ENCODE peak calls at places on chromosomes 5 and 9, in six cellular contexts. K, Y, P, J, E and F are unnamed samples.

GRCh38 chr5:80960531-80961375 is 590 bp downstream of the RASGRF2 start:
- DNase-seq in Y (peak; percentile 13), K (peak; percentile 19), P (no peak), J (peak; percentile 8), E (peak; percentile 38), F (peak; percentile 14)

GRCh38 chr9:136309101-136309801 is 5.4 kb upstream of the CCDC187 start:
- DNase-seq in K (no peak), J (no peak), Y (no peak), E (no peak), P (no peak), F (no peak)

GRCh38 chr9:36818965-36819870 is 214.8 kb downstream of the PAX5 start:
- DNase-seq in J (no peak), P (no peak), K (no peak), Y (no peak), E (no peak), F (peak; percentile 82)

GRCh38 chr5:143456952-143457547 is 53.6 kb upstream of the NR3C1 start:
- DNase-seq in K (no peak), J (no peak), P (no peak), E (peak; percentile 75), Y (no peak), F (no peak)

GRCh38 chr9:95108777-95109176 is 208.7 kb downstream of the FANCC start:
- DNase-seq in Y (no peak), J (no peak), K (no peak), E (no peak), P (no peak), F (no peak)

GRCh38 chr9:6956796-6957355 is 199.1 kb downstream of the KDM4C start:
- DNase-seq in Y (peak; percentile 14), K (no peak), P (no peak), E (no peak), J (no peak), F (no peak)

GRCh38 chr5:76325876-76326491 is 77.1 kb upstream of the IQGAP2 start:
- DNase-seq in Y (no peak), J (no peak), P (no peak), E (no peak), K (no peak), F (no peak)

GRCh38 chr5:6804766-6805165 is 91.5 kb downstream of the TENT4A start:
- DNase-seq in K (no peak), P (no peak), E (no peak), J (no peak), Y (no peak), F (peak; percentile 15)

GRCh38 chr9:16191691-16192402 is 639.0 kb downstream of the CCDC171 start:
- DNase-seq in E (peak; percentile 66), K (peak; percentile 80), J (peak; percentile 66), P (no peak), Y (peak; percentile 69), F (peak; percentile 95)

GRCh38 chr5:51181495-51181894 is 201.8 kb upstream of the ISL1 start:
- DNase-seq in E (no peak), P (no peak), K (no peak), Y (no peak), J (no peak), F (no peak)

GRCh38 chr5:76737131-76737556 is 21.2 kb downstream of the F2R start:
- DNase-seq in J (no peak), E (no peak), P (no peak), K (no peak), Y (no peak), F (no peak)

GRCh38 chr9:124024107-124024506 is 12.5 kb downstream of the LHX2 start:
- DNase-seq in Y (no peak), K (no peak), P (no peak), E (no peak), J (no peak), F (no peak)

GRCh38 chr5:67515762-67516161 is 319.2 kb upstream of the CD180 start:
- DNase-seq in K (no peak), J (no peak), Y (no peak), E (no peak), P (no peak), F (no peak)

GRCh38 chr9:74696520-74696919 is 191.2 kb downstream of the TRPM6 start:
- DNase-seq in K (no peak), Y (no peak), E (no peak), J (no peak), P (no peak), F (no peak)

GRCh38 chr5:151810907-151811306 is 39.2 kb downstream of the G3BP1 start:
- DNase-seq in E (no peak), Y (no peak), P (no peak), J (no peak), K (no peak), F (no peak)

GRCh38 chr5:33701251-33701650 is 190.5 kb downstream of the ADAMTS12 start:
- DNase-seq in E (no peak), J (no peak), P (no peak), K (no peak), Y (no peak), F (no peak)

GRCh38 chr5:142783601-142784291 is 13.6 kb downstream of the ARHGAP26 start:
- DNase-seq in Y (no peak), J (no peak), K (peak; percentile 32), E (no peak), P (no peak), F (no peak)

GRCh38 chr5:107464876-107465275 is 205.9 kb downstream of the EFNA5 start:
- DNase-seq in P (no peak), Y (no peak), K (no peak), J (no peak), E (no peak), F (no peak)

GRCh38 chr5:95572016-95572415 is 17.1 kb downstream of the ARSK start:
- DNase-seq in P (no peak), E (no peak), J (no peak), K (no peak), Y (no peak), F (no peak)

GRCh38 chr5:15715966-15716365 is 216.0 kb downstream of the FBXL7 start:
- DNase-seq in P (no peak), K (no peak), J (no peak), E (no peak), Y (no peak), F (no peak)

GRCh38 chr5:7856855-7857254 is 5.9 kb upstream of the CFAP90 start:
- DNase-seq in E (no peak), Y (peak; percentile 15), J (peak; percentile 25), K (no peak), P (no peak), F (peak; percentile 75)

GRCh38 chr9:75903785-75904360 is 13.4 kb downstream of the PCSK5 start:
- DNase-seq in K (no peak), E (peak; percentile 83), P (no peak), Y (no peak), J (peak; percentile 69), F (no peak)

GRCh38 chr9:85024374-85024773 is 354.8 kb downstream of the NTRK2 start:
- DNase-seq in Y (no peak), J (no peak), E (no peak), P (no peak), K (no peak), F (no peak)

GRCh38 chr9:99105152-99106043 is 485 bp downstream of the TGFBR1 start:
- DNase-seq in Y (peak; percentile 82), E (peak; percentile 92), P (peak; percentile 15), K (peak; percentile 85), J (peak; percentile 84), F (peak; percentile 86)

GRCh38 chr5:108884736-108885135 is 137.0 kb downstream of the FER start:
- DNase-seq in K (no peak), P (no peak), J (no peak), Y (no peak), E (no peak), F (peak; percentile 84)

GRCh38 chr9:91001146-91001611 is 199.6 kb downstream of the SYK start:
- DNase-seq in J (peak; percentile 98), E (peak; percentile 99), K (no peak), Y (peak; percentile 52), P (no peak), F (peak; percentile 31)

GRCh38 chr5:120813551-120813950 is 349.5 kb downstream of the PRR16 start:
- DNase-seq in E (no peak), Y (no peak), K (no peak), P (no peak), J (no peak), F (no peak)

GRCh38 chr9:124011460-124012301 is at the start of gene LHX2:
- DNase-seq in Y (peak; percentile 28), P (no peak), K (peak; percentile 51), J (peak; percentile 69), E (peak; percentile 79), F (peak; percentile 89)

DNA sequence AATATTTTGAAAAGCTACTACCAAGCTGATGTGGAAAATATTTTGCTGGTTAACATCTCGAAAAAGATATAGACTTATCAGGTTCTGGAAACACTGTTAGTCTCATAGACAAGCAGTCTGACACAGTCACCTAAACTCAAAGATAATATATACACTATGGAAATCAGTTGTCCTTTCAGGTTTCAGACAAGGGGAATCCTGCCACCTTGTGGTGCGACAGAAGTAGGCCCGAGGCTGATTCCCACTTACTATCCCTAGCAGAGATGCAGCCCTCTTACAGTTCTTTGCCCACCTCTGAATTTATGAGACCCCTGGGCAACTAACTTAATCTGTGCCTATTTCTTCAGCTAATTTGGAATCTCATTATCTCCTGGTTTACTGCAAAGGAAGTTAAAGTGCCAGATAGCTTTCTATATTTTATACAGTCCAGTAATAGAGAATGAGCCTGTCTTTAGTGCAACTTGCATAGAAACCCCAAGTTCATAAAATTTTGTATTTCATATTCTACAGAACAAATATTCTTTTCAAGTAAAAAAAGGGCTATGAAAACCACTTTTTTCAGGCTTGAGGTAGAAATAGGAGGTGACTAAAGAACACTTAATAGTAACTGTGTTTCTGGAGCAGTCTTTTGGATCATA is 16.9 kb downstream of the RAD1 start:
- DNase-seq in E (peak; percentile 69), P (no peak), J (peak; percentile 84), K (peak; percentile 39), Y (peak; percentile 78), F (peak; percentile 80)
- H3K27ac ChIP-seq in E (no peak overlapping the region), P (no peak overlapping the region), J (no peak overlapping the region), K (no peak overlapping the region), Y (no peak overlapping the region), F (no peak overlapping the region)

GRCh38 chr9:128106181-128106939 is 21.2 kb downstream of the PTGES2 start:
- DNase-seq in J (no peak), K (no peak), P (no peak), E (no peak), Y (peak; percentile 15), F (no peak)
- TF ChIP-seq CTCF in J (no peak), K (no peak), P (no peak), E (no peak), Y (no peak), F (no peak)

DNA sequence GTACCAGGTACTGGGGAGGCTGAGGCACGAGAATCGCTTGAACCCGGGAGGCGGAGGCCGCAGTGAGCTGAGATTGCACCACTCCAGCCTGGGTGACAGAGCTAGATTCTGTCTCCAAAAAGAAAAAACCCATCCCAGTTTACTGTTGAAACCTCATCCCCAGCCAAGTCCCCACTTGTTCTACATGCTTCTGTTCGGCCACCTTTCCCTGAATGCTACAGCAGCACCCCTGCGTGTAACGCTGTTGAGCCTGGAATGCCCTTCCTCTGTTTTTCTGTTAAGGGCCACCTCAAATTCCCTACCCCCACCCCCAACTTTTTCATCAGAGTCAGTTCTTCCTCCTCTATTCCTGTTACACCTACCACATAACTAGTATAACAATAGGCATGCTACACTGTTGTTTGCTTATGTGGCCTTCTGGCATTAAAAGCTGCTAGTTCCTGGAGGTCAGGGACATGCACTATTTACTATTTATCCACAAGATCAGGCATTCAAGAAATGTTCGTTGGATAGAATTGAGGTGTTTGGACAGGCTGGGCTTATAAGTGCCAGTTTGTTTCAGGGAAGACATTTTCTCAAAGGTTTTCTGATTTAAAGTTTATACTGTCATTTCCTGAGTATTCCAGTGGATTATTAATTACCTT is 47.1 kb upstream of the C5orf47 start:
- DNase-seq in J (no peak), E (no peak), Y (no peak), K (no peak), P (no peak), F (no peak)
- H3K27ac ChIP-seq in J (peak overlapping the region; percentile 25), E (no peak overlapping the region), Y (peak overlapping the region; percentile 56), K (peak overlapping the region; percentile 65), P (no peak overlapping the region), F (peak overlapping the region; percentile 76)

GRCh38 chr5:140710899-140711552 is 10.8 kb downstream of the ZMAT2 start:
- DNase-seq in K (peak; percentile 89), P (peak; percentile 48), E (peak; percentile 95), J (peak; percentile 95), Y (peak; percentile 94), F (peak; percentile 98)
- TF ChIP-seq CTCF in K (no peak), P (no peak), E (no peak), J (no peak), Y (no peak), F (no peak)